ENCODE peak calls at places on chromosomes 16 and 17, in four cellular contexts. I is smooth muscle cell of the brain vasculature; W is stimulated activated CD4-positive, alpha-beta T cell treated with anti-CD3 and anti-CD28 coated beads, Interleukin-1b, Interleukin-23, amount 100 ng/mL, for 1 hour; Z is tibial artery. C is an unnamed sample.

GRCh38 chr16:71564377-71564967 is 12.4 kb downstream of the TAT start:
- DNase-seq in W (no peak), Z (no peak), I (no peak), C (peak; percentile 94)

GRCh38 chr17:68602267-68602644 is 1.1 kb upstream of the FAM20A start:
- DNase-seq in W (no peak), I (no peak), Z (no peak), C (no peak)

GRCh38 chr17:33968350-33969044 is 286.6 kb upstream of the CCL2 start:
- DNase-seq in Z (no peak), I (no peak), W (no peak), C (no peak)

GRCh38 chr17:41013606-41014005 is 4.7 kb upstream of the KRTAP3-1 start:
- DNase-seq in Z (peak; percentile 31), W (no peak), I (no peak), C (no peak)

GRCh38 chr16:1089822-1090619 is 6.0 kb downstream of the C1QTNF8 start:
- DNase-seq in I (no peak), W (no peak), Z (peak; percentile 52), C (peak; percentile 65)

GRCh38 chr17:8905256-8905778 is 37.8 kb upstream of the PIK3R6 start:
- DNase-seq in I (no peak), Z (no peak), W (no peak), C (no peak)

GRCh38 chr17:47072881-47073280 is 93.8 kb upstream of the RPRML start:
- DNase-seq in Z (peak; percentile 42), I (peak; percentile 76), W (no peak), C (no peak)

GRCh38 chr17:50203589-50204345 is 2.3 kb upstream of the COL1A1 start:
- DNase-seq in I (no peak), W (no peak), Z (peak; percentile 20), C (no peak)

GRCh38 chr17:47275245-47275984 is 21.8 kb downstream of the ITGB3 start:
- DNase-seq in W (no peak), Z (peak; percentile 94), I (peak; percentile 82), C (peak; percentile 89)

GRCh38 chr16:55643161-55643970 is 12.4 kb upstream of the SLC6A2 start:
- DNase-seq in W (no peak), Z (no peak), I (no peak), C (no peak)

GRCh38 chr17:44348234-44348987 is 3.3 kb downstream of the GRN start:
- DNase-seq in W (no peak), Z (peak; percentile 68), I (peak; percentile 29), C (no peak)

GRCh38 chr17:55769625-55770000 is 18.8 kb downstream of the PCTP start:
- DNase-seq in Z (peak; percentile 44), W (no peak), I (no peak), C (no peak)

GRCh38 chr17:42058018-42058417 is 7.6 kb upstream of the C17orf113 start:
- DNase-seq in I (no peak), W (no peak), Z (no peak), C (no peak)

GRCh38 chr16:81035975-81036750 is 521 bp downstream of the ATMIN start:
- DNase-seq in I (no peak), W (peak; percentile 1), Z (peak; percentile 23), C (peak; percentile 39)

GRCh38 chr17:6657633-6658287 is 6.2 kb downstream of the C17orf100 start:
- DNase-seq in W (no peak), Z (no peak), I (no peak), C (no peak)

GRCh38 chr16:46747777-46748651 is at the start of gene MYLK3:
- DNase-seq in I (no peak), W (no peak), Z (no peak), C (peak; percentile 73)

GRCh38 chr16:59181821-59182420 is 447.8 kb upstream of the GOT2 start:
- DNase-seq in Z (no peak), I (no peak), W (no peak), C (no peak)

GRCh38 chr17:52227926-52228325 is 69.4 kb upstream of the CA10 start:
- DNase-seq in Z (no peak), I (no peak), W (no peak), C (no peak)

GRCh38 chr17:63985387-63986140 is 12.6 kb upstream of the PRR29 start:
- DNase-seq in Z (no peak), W (no peak), I (no peak), C (no peak)

GRCh38 chr16:79912592-79913310 is 312.2 kb upstream of the MAF start:
- DNase-seq in I (no peak), Z (no peak), W (no peak), C (no peak)

GRCh38 chr16:69833791-69834282 is 71.7 kb downstream of the WWP2 start:
- DNase-seq in W (no peak), I (no peak), Z (no peak), C (no peak)

GRCh38 chr17:42578282-42578869 is 847 bp upstream of the PSMC3IP start:
- DNase-seq in I (peak; percentile 43), W (peak; percentile 56), Z (peak; percentile 69), C (peak; percentile 75)

GRCh38 chr17:55426851-55427586 is 5.4 kb upstream of the MMD start:
- DNase-seq in W (no peak), I (no peak), Z (no peak), C (no peak)

GRCh38 chr17:58310511-58311428 is 17.8 kb downstream of the TSPOAP1 start:
- DNase-seq in Z (peak; percentile 9), I (no peak), W (no peak), C (no peak)

GRCh38 chr16:50610331-50611262 is 62.4 kb downstream of the NKD1 start:
- DNase-seq in I (no peak), W (no peak), Z (no peak), C (no peak)

GRCh38 chr16:57758331-57759117 is 23.0 kb downstream of the KATNB1 start:
- DNase-seq in W (no peak), Z (no peak), I (no peak), C (no peak)

GRCh38 chr17:73365934-73366623 is 54.3 kb upstream of the CDC42EP4 start:
- DNase-seq in Z (no peak), I (no peak), W (no peak), C (peak; percentile 66)

GRCh38 chr17:70563301-70563820 is 394.0 kb downstream of the KCNJ2 start:
- DNase-seq in I (no peak), W (no peak), Z (no peak), C (peak; percentile 33)

GRCh38 chr16:66934138-66934838 is at the start of gene CIAO2B:
- DNase-seq in I (peak; percentile 58), W (peak; percentile 85), Z (peak; percentile 86), C (peak; percentile 92)

C was measured in heart right ventricle.